ENCODE peak calls at places on chromosomes 11 and 22, in ten cellular contexts. S is fibroblast of mammary gland, E is cardiac fibroblast, R is kidney epithelial cell, Z is chondrocyte, T is MM.1S, C is tibial artery, O is AG04450, L is epithelial cell of esophagus, Y is psoas muscle. W is an unnamed sample.

GRCh38 chr11:61007383-61007970 is 36.0 kb downstream of the CD6 start:
- DNase-seq in S (no peak), E (no peak), R (no peak), Z (no peak), T (peak; percentile 17), C (no peak), O (no peak), L (peak; percentile 31), Y (no peak), W (no peak)

GRCh38 chr11:35267504-35267903 is 128.5 kb downstream of the CD44 start:
- DNase-seq in S (peak; percentile 87), E (peak; percentile 66), R (peak; percentile 52), Z (no peak), T (no peak), C (no peak), O (peak; percentile 67), L (no peak), Y (no peak), W (no peak)

GRCh38 chr11:110091995-110092576 is 1.1 kb upstream of the ZC3H12C start:
- DNase-seq in S (peak; percentile 41), E (no peak), R (no peak), Z (no peak), T (no peak), C (no peak), O (no peak), L (peak; percentile 20), Y (no peak), W (no peak)

GRCh38 chr11:33692013-33692504 is 8.6 kb downstream of the C11orf91 start:
- DNase-seq in S (peak; percentile 97), E (peak; percentile 97), R (peak; percentile 95), Z (no peak), T (no peak), C (peak; percentile 84), O (peak; percentile 91), L (peak; percentile 95), Y (peak; percentile 68), W (peak; percentile 56)

GRCh38 chr11:104918113-104918824 is 20.0 kb upstream of the CASP12 start:
- DNase-seq in S (peak; percentile 78), E (peak; percentile 84), R (no peak), Z (no peak), T (peak; percentile 51), C (no peak), O (peak; percentile 61), L (peak; percentile 25), Y (no peak), W (no peak)

GRCh38 chr22:48342016-48342415 is 1485.7 kb downstream of the BRD1 start:
- DNase-seq in S (no peak), E (no peak), R (no peak), Z (peak; percentile 79), T (no peak), C (no peak), O (no peak), L (no peak), Y (no peak), W (no peak)

GRCh38 chr11:27158763-27159679 is 118.4 kb downstream of the BBOX1 start:
- DNase-seq in S (peak; percentile 87), E (peak; percentile 88), R (peak; percentile 29), Z (no peak), T (peak; percentile 65), C (peak; percentile 57), O (peak; percentile 48), L (peak; percentile 81), Y (peak; percentile 18), W (peak; percentile 60)

GRCh38 chr22:37601540-37602442 is 6.8 kb upstream of the GGA1 start:
- DNase-seq in S (peak; percentile 66), E (peak; percentile 75), R (peak; percentile 67), Z (no peak), T (peak; percentile 80), C (no peak), O (no peak), L (peak; percentile 85), Y (no peak), W (peak; percentile 43)

GRCh38 chr11:33000181-33000580 is 15.5 kb upstream of the DEPDC7 start:
- DNase-seq in S (peak; percentile 72), E (peak; percentile 90), R (peak; percentile 42), Z (no peak), T (no peak), C (no peak), O (peak; percentile 50), L (peak; percentile 50), Y (no peak), W (no peak)

GRCh38 chr11:68048681-68049508 is 10.1 kb downstream of the TCIRG1 start:
- DNase-seq in S (no peak), E (no peak), R (no peak), Z (peak; percentile 84), T (no peak), C (no peak), O (no peak), L (no peak), Y (no peak), W (no peak)

GRCh38 chr11:96204721-96205459 is 138.1 kb downstream of the MAML2 start:
- DNase-seq in S (no peak), E (no peak), R (no peak), Z (no peak), T (peak; percentile 53), C (no peak), O (no peak), L (no peak), Y (no peak), W (no peak)

GRCh38 chr11:82978422-82979099 is 77.0 kb downstream of the DDIAS start:
- DNase-seq in S (peak; percentile 91), E (peak; percentile 41), R (peak; percentile 38), Z (no peak), T (peak; percentile 50), C (no peak), O (peak; percentile 32), L (peak; percentile 67), Y (no peak), W (peak; percentile 25)

GRCh38 chr11:33674035-33674814 is 26.4 kb downstream of the C11orf91 start:
- DNase-seq in S (peak; percentile 75), E (peak; percentile 32), R (no peak), Z (no peak), T (no peak), C (no peak), O (peak; percentile 53), L (no peak), Y (no peak), W (no peak)

GRCh38 chr22:22930222-22930497 is 42.5 kb downstream of the IGLL5 start:
- DNase-seq in S (no peak), E (no peak), R (no peak), Z (peak; percentile 52), T (no peak), C (no peak), O (no peak), L (no peak), Y (no peak), W (no peak)

GRCh38 chr22:38338772-38339379 is 21.6 kb upstream of the CSNK1E start:
- DNase-seq in S (no peak), E (no peak), R (no peak), Z (peak; percentile 17), T (no peak), C (no peak), O (no peak), L (no peak), Y (no peak), W (no peak)

GRCh38 chr11:74778581-74778980 is 29.9 kb downstream of the RNF169 start:
- DNase-seq in S (no peak), E (no peak), R (no peak), Z (no peak), T (no peak), C (no peak), O (no peak), L (no peak), Y (no peak), W (no peak)
- TF ChIP-seq CTCF in S (no peak), E (no peak), R (no peak), Z (no peak), T (no peak), C (no peak), O (no peak), L (no peak), Y (no peak), W (no peak)

DNA sequence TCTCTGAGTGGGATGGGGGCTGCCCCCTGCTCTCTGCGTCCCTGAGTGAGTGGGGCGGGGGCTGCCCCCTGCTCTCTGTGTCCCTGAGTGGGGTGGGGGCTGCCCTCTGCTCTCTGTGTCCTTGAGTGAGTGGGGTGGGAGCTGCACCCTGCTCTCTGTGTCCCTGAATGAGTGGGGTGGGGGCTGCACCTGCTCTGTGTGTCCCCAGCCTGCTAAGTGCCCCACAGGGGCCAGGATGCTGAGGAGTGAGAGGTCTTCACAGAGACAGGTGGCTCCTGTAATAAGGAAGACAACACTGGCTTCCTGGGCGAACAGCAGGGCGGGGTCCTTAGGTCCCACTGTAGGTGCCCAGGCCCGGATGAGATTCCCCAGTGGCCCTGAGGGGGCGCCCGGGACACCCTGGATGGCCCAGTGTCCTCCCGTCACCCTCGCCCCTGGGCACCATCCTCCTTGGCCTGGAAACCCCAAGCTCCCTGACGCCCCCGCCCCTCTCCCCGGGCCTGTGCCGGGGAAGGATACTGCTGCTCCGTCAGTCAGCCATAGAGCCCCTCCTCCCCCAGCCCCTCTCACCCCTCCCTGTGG is 3.8 kb upstream of the CCDC188 start:
- DNase-seq in S (no peak), E (no peak), R (no peak), Z (no peak), T (no peak), C (no peak), O (no peak), L (no peak), Y (no peak), W (no peak)
- TF ChIP-seq CTCF in S (no peak), E (no peak), R (peak; percentile 18), Z (peak; percentile 21), T (peak; percentile 16), C (no peak), O (no peak), L (no peak), Y (no peak), W (no peak)

DNA sequence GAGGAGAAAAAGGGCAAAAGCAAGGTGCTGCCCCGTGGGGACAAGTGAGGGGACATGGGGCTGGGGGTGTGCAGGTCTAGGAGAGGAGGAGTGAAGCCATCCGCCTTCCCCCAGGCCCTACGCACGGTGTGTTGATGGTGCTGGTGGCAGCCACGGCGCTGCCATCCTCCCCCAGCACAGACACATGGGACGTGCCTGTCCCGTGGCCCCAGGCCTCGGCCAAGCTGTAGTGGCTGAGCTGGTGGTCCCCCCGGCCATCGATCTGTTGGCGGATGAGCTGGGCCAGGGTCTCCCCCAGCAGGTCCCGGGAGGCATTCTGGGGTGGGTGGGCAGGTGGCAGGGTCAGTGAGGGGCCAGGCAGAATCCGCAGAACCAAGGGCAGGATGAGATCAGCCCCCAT is 18.9 kb downstream of the GGT5 start:
- DNase-seq in S (no peak), E (no peak), R (no peak), Z (no peak), T (no peak), C (no peak), O (no peak), L (no peak), Y (no peak), W (no peak)
- TF ChIP-seq CTCF in S (no peak), E (no peak), R (no peak), Z (no peak), T (no peak), C (no peak), O (no peak), L (no peak), Y (no peak), W (no peak)

DNA sequence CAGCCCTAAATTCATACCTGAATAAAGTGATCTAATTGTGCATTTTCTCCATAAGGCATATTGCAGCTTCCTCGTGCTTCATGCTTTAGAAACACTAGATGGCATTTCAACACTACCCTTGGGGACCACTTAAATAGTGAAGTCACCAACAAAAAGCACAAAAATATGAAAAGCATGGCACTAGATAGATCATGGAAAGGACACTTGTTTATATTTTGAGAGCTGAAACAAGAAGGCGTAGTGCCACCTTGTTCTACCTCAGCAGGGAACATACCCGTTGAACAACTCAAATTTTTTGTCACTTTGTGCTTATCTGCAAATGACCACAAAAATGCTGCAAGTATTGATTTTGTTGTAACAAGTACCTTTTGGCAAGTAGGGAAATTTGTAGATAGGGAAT is 8.6 kb downstream of the TBCEL start:
- DNase-seq in S (no peak), E (no peak), R (no peak), Z (no peak), T (no peak), C (no peak), O (no peak), L (no peak), Y (no peak), W (peak; percentile 33)
- TF ChIP-seq CTCF in S (no peak), E (no peak), R (no peak), Z (no peak), T (peak; percentile 30), C (no peak), O (no peak), L (no peak), Y (no peak), W (no peak)

W was measured in GM12865.